ENCODE peak calls at places on chromosomes 1 and 21, in ten cellular contexts. O, J, N, Q, I, K, V, S, U and M are unnamed samples.

GRCh38 chr1:192474080-192474683 is 101.4 kb upstream of the RGS1 start:
- DNase-seq in O (no peak), J (no peak), N (peak; percentile 30), Q (no peak), I (no peak), K (no peak), V (no peak), S (no peak), U (no peak), M (no peak)

GRCh38 chr1:7574121-7575040 is 196.7 kb upstream of the VAMP3 start:
- DNase-seq in O (no peak), J (no peak), N (no peak), Q (no peak), I (no peak), K (peak; percentile 6), V (peak; percentile 75), S (no peak), U (peak; percentile 73), M (no peak)

GRCh38 chr1:15989776-15990175 is 13.9 kb upstream of the ZBTB17 start:
- DNase-seq in O (no peak), J (no peak), N (no peak), Q (no peak), I (no peak), K (no peak), V (no peak), S (no peak), U (no peak), M (no peak)

GRCh38 chr1:31755197-31755611 is 8.9 kb downstream of the ADGRB2 start:
- DNase-seq in O (no peak), J (no peak), N (no peak), Q (no peak), I (no peak), K (no peak), V (no peak), S (peak; percentile 45), U (peak; percentile 72), M (no peak)

GRCh38 chr1:42163114-42163513 is 1.4 kb downstream of the GUCA2A start:
- DNase-seq in O (no peak), J (no peak), N (no peak), Q (no peak), I (no peak), K (no peak), V (no peak), S (no peak), U (no peak), M (no peak)

GRCh38 chr1:22107126-22107525 is 35.8 kb downstream of the WNT4 start:
- DNase-seq in O (no peak), J (no peak), N (no peak), Q (no peak), I (no peak), K (no peak), V (no peak), S (no peak), U (no peak), M (no peak)

GRCh38 chr1:197685785-197686184 is 89.5 kb downstream of the DENND1B start:
- DNase-seq in O (no peak), J (no peak), N (no peak), Q (no peak), I (no peak), K (no peak), V (no peak), S (no peak), U (no peak), M (no peak)

GRCh38 chr21:35138665-35139381 is 89.7 kb upstream of the RUNX1 start:
- DNase-seq in O (peak; percentile 93), J (no peak), N (no peak), Q (no peak), I (no peak), K (no peak), V (no peak), S (no peak), U (no peak), M (peak; percentile 23)

GRCh38 chr1:186026946-186027345 is 292.8 kb downstream of the HMCN1 start:
- DNase-seq in O (no peak), J (no peak), N (no peak), Q (no peak), I (no peak), K (no peak), V (no peak), S (no peak), U (no peak), M (no peak)

GRCh38 chr21:25983745-25984144 is 186.8 kb downstream of the APP start:
- DNase-seq in O (no peak), J (no peak), N (no peak), Q (no peak), I (no peak), K (no peak), V (no peak), S (peak; percentile 33), U (no peak), M (no peak)
- TF ChIP-seq POLR2A in O (no peak), J (no peak), N (no peak), Q (no peak), I (no peak), K (no peak), V (no peak), S (no peak), U (no peak), M (no peak)

GRCh38 chr1:11787251-11787803 is 18.4 kb downstream of the MTHFR start:
- DNase-seq in O (no peak), J (peak; percentile 57), N (no peak), Q (peak; percentile 70), I (no peak), K (peak; percentile 78), V (peak; percentile 49), S (peak; percentile 75), U (peak; percentile 72), M (no peak)

GRCh38 chr1:11789126-11790067 is 16.4 kb downstream of the MTHFR start:
- DNase-seq in O (no peak), J (no peak), N (no peak), Q (peak; percentile 58), I (no peak), K (peak; percentile 52), V (no peak), S (no peak), U (no peak), M (no peak)

GRCh38 chr1:11787804-11788436 is 17.8 kb downstream of the MTHFR start:
- DNase-seq in O (no peak), J (no peak), N (no peak), Q (peak; percentile 74), I (no peak), K (peak; percentile 58), V (no peak), S (no peak), U (no peak), M (no peak)

GRCh38 chr1:11790101-11790879 is 15.5 kb downstream of the MTHFR start:
- DNase-seq in O (no peak), J (no peak), N (no peak), Q (no peak), I (no peak), K (no peak), V (no peak), S (peak; percentile 27), U (no peak), M (no peak)

DNA sequence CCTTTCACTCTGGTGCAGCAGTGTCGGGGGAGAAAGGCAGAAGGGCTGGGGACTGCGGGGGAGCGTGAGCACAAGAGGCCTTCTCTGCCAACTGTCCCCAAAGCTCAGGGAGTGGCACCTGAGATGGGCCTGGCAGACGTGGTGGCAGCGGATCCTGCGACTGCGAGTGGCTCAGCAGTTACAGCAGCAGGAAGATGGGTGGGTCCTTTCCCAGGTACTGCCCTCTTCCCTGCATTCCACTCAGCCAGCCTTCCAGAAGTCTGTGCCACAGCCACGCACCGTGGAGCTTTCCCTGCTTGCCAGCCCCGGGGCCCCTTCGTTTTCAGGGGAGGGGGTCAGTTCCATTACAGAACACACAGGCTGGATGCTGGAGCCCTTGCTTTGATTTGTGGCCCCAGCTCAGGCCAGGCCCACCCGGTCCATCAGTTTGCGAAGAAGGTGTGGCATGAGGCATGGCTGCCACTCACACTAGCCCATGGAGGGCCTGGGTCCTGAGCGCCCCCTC is 17.2 kb downstream of the MTHFR start:
- DNase-seq in O (no peak), J (no peak), N (no peak), Q (peak; percentile 71), I (no peak), K (peak; percentile 53), V (no peak), S (no peak), U (no peak), M (no peak)
- TF ChIP-seq POLR2A in O (no peak), J (no peak), N (no peak), Q (no peak), I (no peak), K (no peak), V (no peak), S (no peak), U (no peak), M (no peak)

GRCh38 chr1:201022824-201023516 is 544 bp downstream of the KIF21B start:
- DNase-seq in O (no peak), J (no peak), N (no peak), Q (peak; percentile 88), I (no peak), K (peak; percentile 35), V (no peak), S (no peak), U (no peak), M (no peak)
- TF ChIP-seq POLR2A in O (no peak), J (no peak), N (no peak), Q (no peak), I (no peak), K (no peak), V (no peak), S (no peak), U (no peak), M (no peak)

GRCh38 chr1:70410604-70411359 is at the start of gene CTH:
- DNase-seq in O (peak; percentile 95), J (peak; percentile 97), N (peak; percentile 87), Q (peak; percentile 97), I (peak; percentile 98), K (peak; percentile 97), V (peak; percentile 98), S (peak; percentile 95), U (peak; percentile 97), M (peak; percentile 66)
- TF ChIP-seq POLR2A in O (peak; percentile 97), J (peak; percentile 88), N (peak; percentile 49), Q (no peak), I (no peak), K (peak; percentile 97), V (peak; percentile 100), S (peak; percentile 96), U (peak; percentile 33), M (peak; percentile 98)

GRCh38 chr1:53838654-53838974 is 518 bp upstream of the NDC1 start:
- DNase-seq in O (no peak), J (no peak), N (no peak), Q (no peak), I (no peak), K (no peak), V (no peak), S (no peak), U (no peak), M (no peak)

GRCh38 chr1:53834776-53835175 is 3.3 kb downstream of the NDC1 start:
- DNase-seq in O (no peak), J (no peak), N (no peak), Q (no peak), I (no peak), K (no peak), V (no peak), S (no peak), U (no peak), M (no peak)

GRCh38 chr1:53842347-53842746 is 4.3 kb upstream of the NDC1 start:
- DNase-seq in O (no peak), J (no peak), N (no peak), Q (no peak), I (no peak), K (no peak), V (no peak), S (no peak), U (no peak), M (no peak)

GRCh38 chr1:53835491-53835890 is 2.6 kb downstream of the NDC1 start:
- DNase-seq in O (no peak), J (no peak), N (no peak), Q (no peak), I (no peak), K (no peak), V (no peak), S (no peak), U (no peak), M (no peak)

GRCh38 chr1:53837924-53838653 is at the start of gene NDC1:
- DNase-seq in O (peak; percentile 95), J (peak; percentile 73), N (peak; percentile 82), Q (peak; percentile 96), I (peak; percentile 91), K (peak; percentile 87), V (peak; percentile 89), S (peak; percentile 91), U (peak; percentile 75), M (peak; percentile 64)
- TF ChIP-seq POLR2A in O (peak; percentile 77), J (peak; percentile 18), N (peak; percentile 64), Q (no peak), I (no peak), K (no peak), V (peak; percentile 43), S (peak; percentile 34), U (no peak), M (peak; percentile 66)